ENCODE peak calls at places on chromosomes 3 and 15, in four cellular contexts. P is transverse colon, G is sigmoid colon, R is H54. L is an unnamed sample.

GRCh38 chr15:66629817-66630576 is 64.2 kb upstream of the LCTL start:
- DNase-seq in P (no peak), G (no peak), R (no peak), L (no peak)

GRCh38 chr3:180409170-180409569 is 192.8 kb upstream of the TTC14 start:
- DNase-seq in P (no peak), G (no peak), R (no peak), L (no peak)

GRCh38 chr3:99928758-99929408 is 111.2 kb downstream of the CMSS1 start:
- DNase-seq in P (no peak), G (no peak), R (no peak), L (no peak)

GRCh38 chr15:39127151-39127815 is 453.6 kb upstream of the THBS1 start:
- DNase-seq in P (no peak), G (no peak), R (no peak), L (peak)

GRCh38 chr3:129829640-129830039 is 63.9 kb downstream of the TMCC1 start:
- DNase-seq in P (peak), G (no peak), R (peak), L (peak)

GRCh38 chr3:122063908-122064307 is 8.7 kb downstream of the CD86 start:
- DNase-seq in P (no peak), G (no peak), R (no peak), L (no peak)

GRCh38 chr3:150760431-150761200 is 2.4 kb downstream of the SIAH2 start:
- DNase-seq in P (no peak), G (no peak), R (no peak), L (peak)

GRCh38 chr3:145490088-145491055 is 670.6 kb downstream of the PLOD2 start:
- DNase-seq in P (no peak), G (no peak), R (no peak), L (no peak)

GRCh38 chr15:76289582-76289981 is 21.7 kb downstream of the ETFA start:
- DNase-seq in P (no peak), G (no peak), R (no peak), L (peak)

GRCh38 chr3:161395115-161395514 is 23.8 kb upstream of the SPTSSB start:
- DNase-seq in P (no peak), G (no peak), R (no peak), L (no peak)

GRCh38 chr3:111249421-111249820 is 177.8 kb downstream of the NECTIN3 start:
- DNase-seq in P (no peak), G (no peak), R (no peak), L (no peak)

GRCh38 chr3:133838916-133839800 is 33.5 kb downstream of the SRPRB start:
- DNase-seq in P (no peak), G (no peak), R (no peak), L (no peak)

GRCh38 chr3:143216709-143217182 is 97.2 kb downstream of the CHST2 start:
- DNase-seq in P (no peak), G (no peak), R (no peak), L (peak)

GRCh38 chr3:22296641-22297040 is 545.6 kb upstream of the ZNF385D start:
- DNase-seq in P (no peak), G (no peak), R (no peak), L (no peak)

GRCh38 chr15:44081223-44082013 is 113.7 kb downstream of the FRMD5 start:
- DNase-seq in P (no peak), G (no peak), R (no peak), L (no peak)

GRCh38 chr15:92930776-92931175 is 30.7 kb downstream of the CHD2 start:
- DNase-seq in P (no peak), G (no peak), R (no peak), L (no peak)

GRCh38 chr3:179432021-179432420 is 19.2 kb downstream of the GNB4 start:
- DNase-seq in P (no peak), G (no peak), R (no peak), L (no peak)

GRCh38 chr3:23915537-23916108 is 1.2 kb downstream of the NKIRAS1 start:
- DNase-seq in P (no peak), G (no peak), R (no peak), L (no peak)

GRCh38 chr3:186277268-186277909 is 84.6 kb downstream of the DGKG start:
- DNase-seq in P (no peak), G (no peak), R (no peak), L (peak)

GRCh38 chr15:79248183-79248582 is 34.3 kb upstream of the ANKRD34C start:
- DNase-seq in P (no peak), G (no peak), R (no peak), L (no peak)

GRCh38 chr15:69027976-69028518 is 13.6 kb downstream of the NOX5 start:
- DNase-seq in P (no peak), G (no peak), R (no peak), L (no peak)

GRCh38 chr3:72746412-72747411 is 101.5 kb downstream of the SHQ1 start:
- DNase-seq in P (no peak), G (no peak), R (no peak), L (no peak)

GRCh38 chr15:62834686-62835279 is 207.8 kb upstream of the TPM1 start:
- DNase-seq in P (peak), G (no peak), R (no peak), L (no peak)

GRCh38 chr3:169627073-169627472 is 36.4 kb downstream of the MECOM start:
- DNase-seq in P (no peak), G (no peak), R (no peak), L (no peak)

GRCh38 chr3:143536817-143537535 is 311.3 kb downstream of the SLC9A9 start:
- DNase-seq in P (no peak), G (no peak), R (no peak), L (no peak)

GRCh38 chr3:144312702-144313101 is 341.1 kb downstream of the DIPK2A start:
- DNase-seq in P (no peak), G (no peak), R (no peak), L (no peak)

GRCh38 chr3:21750831-21751391 is at the start of gene ZNF385D:
- DNase-seq in P (no peak), G (peak), R (peak), L (no peak)

GRCh38 chr15:75227663-75228280 is 26.1 kb downstream of the C15orf39 start:
- DNase-seq in P (no peak), G (peak), R (no peak), L (no peak)

GRCh38 chr15:60695713-60696522 is 217.0 kb upstream of the ICE2 start:
- DNase-seq in P (no peak), G (no peak), R (no peak), L (no peak)

GRCh38 chr3:126432361-126432760 is 37.7 kb downstream of the CFAP100 start:
- DNase-seq in P (no peak), G (no peak), R (no peak), L (no peak)

GRCh38 chr3:126432901-126433480 is 38.3 kb downstream of the CFAP100 start:
- DNase-seq in P (no peak), G (peak), R (no peak), L (no peak)

GRCh38 chr3:126433496-126434263 is 39.0 kb downstream of the CFAP100 start:
- DNase-seq in P (no peak), G (peak), R (no peak), L (no peak)

GRCh38 chr3:126434264-126434590 is 39.5 kb downstream of the CFAP100 start:
- DNase-seq in P (no peak), G (peak), R (no peak), L (no peak)

GRCh38 chr3:126431103-126431534 is 36.4 kb downstream of the CFAP100 start:
- DNase-seq in P (no peak), G (no peak), R (no peak), L (no peak)
- TF ChIP-seq POLR2A in P (no peak), G (no peak), R (no peak), L (no peak)

DNA sequence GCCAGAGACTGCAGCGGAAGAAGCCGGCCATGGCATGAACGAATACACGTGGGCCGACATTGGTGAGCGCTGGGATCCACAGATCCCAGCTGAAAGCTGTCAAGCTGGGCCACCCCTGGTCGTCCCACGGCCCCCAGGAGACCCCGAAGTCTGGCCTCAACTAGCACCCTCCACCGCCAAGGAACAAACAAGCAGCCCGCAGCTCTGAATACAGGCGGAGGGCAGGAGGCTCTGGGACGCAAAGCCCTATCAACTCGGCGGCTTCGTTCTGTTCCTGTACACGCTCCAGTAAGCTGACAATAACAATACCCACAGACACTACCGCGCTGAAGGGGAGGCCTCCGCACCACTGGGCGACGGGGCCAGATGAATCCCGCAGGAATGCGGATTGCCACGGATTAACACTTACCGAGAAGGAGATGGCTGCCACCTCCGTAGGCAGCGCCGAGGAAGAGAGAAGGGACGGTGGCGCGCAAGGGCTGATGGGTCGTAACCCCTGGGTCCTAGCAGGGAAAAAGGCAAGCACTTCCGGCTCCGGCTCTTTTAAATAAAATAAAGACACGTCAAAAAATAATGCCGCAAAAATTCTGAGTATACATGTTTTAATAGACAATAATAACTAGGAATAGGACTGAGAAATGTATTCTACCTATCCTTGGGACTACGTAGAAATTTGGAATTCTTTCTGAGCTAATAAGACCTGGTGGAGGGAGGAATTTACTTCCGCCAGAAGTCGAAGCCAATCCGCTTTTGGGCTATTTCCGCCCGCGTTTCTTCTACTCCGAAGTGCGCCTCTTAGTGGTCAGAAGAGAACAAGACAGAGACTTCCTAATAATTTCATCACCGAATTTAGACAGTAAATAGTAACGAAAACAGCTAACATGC is at the start of gene RPL32:
- DNase-seq in P (peak), G (peak), R (peak), L (peak)
- TF ChIP-seq POLR2A in P (peak), G (peak), R (peak), L (peak)

GRCh38 chr15:89459271-89460038 is 36.9 kb downstream of the RHCG start:
- DNase-seq in P (no peak), G (no peak), R (no peak), L (no peak)

GRCh38 chr15:89461386-89461785 is 35.0 kb downstream of the RHCG start:
- DNase-seq in P (no peak), G (no peak), R (no peak), L (no peak)

GRCh38 chr15:89460048-89460447 is 36.3 kb downstream of the RHCG start:
- DNase-seq in P (no peak), G (no peak), R (no peak), L (no peak)

GRCh38 chr15:89463113-89463512 is 33.3 kb downstream of the RHCG start:
- DNase-seq in P (no peak), G (no peak), R (no peak), L (no peak)

DNA sequence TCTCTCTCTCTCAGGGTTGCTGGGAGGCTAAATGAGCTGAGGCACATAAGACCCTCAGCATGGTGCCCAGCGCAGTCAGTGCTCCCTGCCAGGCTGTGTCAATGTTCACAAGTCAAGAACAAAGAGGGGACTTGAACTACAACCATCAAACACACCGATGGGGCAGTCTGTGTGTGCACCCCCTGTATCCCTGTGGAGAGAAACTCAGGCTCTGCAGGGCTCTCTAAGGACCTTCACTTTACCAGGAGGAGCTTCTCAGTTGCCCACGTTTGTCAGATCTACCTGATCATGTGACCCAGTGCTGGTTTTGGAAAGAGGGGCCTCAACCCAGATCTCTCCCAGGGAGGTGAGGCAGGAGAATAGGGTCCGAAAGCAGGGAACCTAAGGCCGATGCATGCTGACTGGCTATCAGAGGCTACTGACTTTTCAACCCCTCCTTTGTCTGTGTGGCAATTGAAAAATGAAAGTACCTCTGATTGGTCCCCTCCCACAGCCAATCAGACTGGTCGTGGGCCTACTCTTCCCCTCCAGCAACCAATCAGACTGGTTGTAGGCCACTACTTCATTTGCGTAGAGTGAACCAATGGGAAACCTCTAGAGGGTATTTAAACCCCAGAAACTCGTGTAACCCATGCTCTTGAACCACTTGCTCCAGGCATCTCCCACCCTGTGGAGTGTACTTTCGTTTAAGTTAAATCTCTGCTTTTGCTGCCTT is 34.0 kb downstream of the RHCG start:
- DNase-seq in P (no peak), G (no peak), R (peak), L (peak)
- TF ChIP-seq POLR2A in P (no peak), G (no peak), R (no peak), L (no peak)

GRCh38 chr3:187739125-187739560 is 6.1 kb downstream of the BCL6 start:
- DNase-seq in P (no peak), G (no peak), R (no peak), L (peak)
- TF ChIP-seq POLR2A in P (no peak), G (no peak), R (no peak), L (no peak)

GRCh38 chr15:42360535-42361112 is 1.3 kb downstream of the CAPN3 start:
- DNase-seq in P (no peak), G (no peak), R (no peak), L (no peak)
- TF ChIP-seq POLR2A in P (no peak), G (no peak), R (no peak), L (no peak)

DNA sequence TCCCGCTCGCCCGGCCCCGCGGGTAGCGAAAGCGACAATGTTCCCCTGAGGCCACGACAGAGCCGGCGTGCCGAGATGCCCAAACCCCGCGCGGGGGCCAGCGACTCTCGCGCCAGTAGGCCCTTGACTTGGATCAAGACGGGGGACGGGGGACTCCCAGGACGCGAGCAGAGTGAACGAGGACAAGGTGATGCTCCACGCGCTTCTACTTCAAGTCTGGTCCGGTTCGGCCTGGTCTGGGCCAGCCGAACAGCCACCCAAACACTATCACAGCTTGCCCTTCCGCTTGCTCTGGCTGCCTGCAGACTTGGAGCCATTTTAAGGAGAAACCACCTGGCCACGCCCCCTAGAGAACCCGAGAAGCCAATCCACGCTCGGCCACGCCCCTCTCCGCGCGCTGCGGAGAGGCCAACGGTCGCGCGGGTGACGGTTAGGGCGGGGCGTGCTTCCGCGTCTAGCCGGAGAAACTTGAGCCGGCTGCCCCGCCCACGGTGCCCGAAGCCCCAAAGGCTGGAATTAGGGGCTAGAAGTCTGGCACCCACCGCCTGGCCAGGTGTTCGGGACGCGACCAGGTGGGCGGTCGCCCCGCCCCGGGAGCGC is 608 bp upstream of the NDUFAF3 start:
- DNase-seq in P (peak), G (peak), R (peak), L (peak)
- TF ChIP-seq POLR2A in P (peak), G (peak), R (peak), L (peak)